ENCODE peak calls at places on chromosomes 7 and 10, in ten cellular contexts. One of them, this sample, is unnamed. For H3K4me1, the result is how much of the 10 kb centered on the place peaks cover.

GRCh38 chr10:4088354-4089066 is 303.5 kb upstream of the KLF6 start:
- DNase-seq in hepatocyte: no peak
- DNase-seq in neuronal stem cell: no peak
- DNase-seq in esophagus squamous epithelium: no peak
- DNase-seq in colonic mucosa: no peak
- DNase-seq in GM23248: no peak
- DNase-seq in upper lobe of right lung: no peak
- DNase-seq in fibroblast of lung: no peak
- DNase-seq in body of pancreas: no peak
- DNase-seq in IMR-90: no peak
- DNase-seq in this sample: no peak

GRCh38 chr10:77605466-77605865 is 32.1 kb downstream of the KCNMA1 start:
- DNase-seq in neuronal stem cell: no peak
- DNase-seq in body of pancreas: no peak
- DNase-seq in colonic mucosa: peak
- DNase-seq in fibroblast of lung: no peak
- DNase-seq in IMR-90: no peak
- DNase-seq in GM23248: peak
- DNase-seq in esophagus squamous epithelium: no peak
- DNase-seq in hepatocyte: no peak
- DNase-seq in upper lobe of right lung: no peak
- DNase-seq in this sample: no peak

GRCh38 chr10:50740351-50740688 is 584 bp downstream of the ASAH2B start:
- DNase-seq in colonic mucosa: no peak
- DNase-seq in body of pancreas: peak
- DNase-seq in fibroblast of lung: peak
- DNase-seq in hepatocyte: peak
- DNase-seq in IMR-90: peak
- DNase-seq in upper lobe of right lung: no peak
- DNase-seq in esophagus squamous epithelium: no peak
- DNase-seq in GM23248: peak
- DNase-seq in neuronal stem cell: no peak
- DNase-seq in this sample: no peak

GRCh38 chr7:123126171-123126570 is 73.6 kb downstream of the SLC13A1 start:
- DNase-seq in esophagus squamous epithelium: no peak
- DNase-seq in neuronal stem cell: no peak
- DNase-seq in fibroblast of lung: no peak
- DNase-seq in GM23248: no peak
- DNase-seq in hepatocyte: no peak
- DNase-seq in body of pancreas: no peak
- DNase-seq in colonic mucosa: no peak
- DNase-seq in upper lobe of right lung: no peak
- DNase-seq in IMR-90: no peak
- DNase-seq in this sample: no peak

GRCh38 chr10:62614389-62615157 is 189.9 kb upstream of the ADO start:
- DNase-seq in body of pancreas: no peak
- DNase-seq in hepatocyte: no peak
- DNase-seq in esophagus squamous epithelium: no peak
- DNase-seq in IMR-90: peak
- DNase-seq in upper lobe of right lung: no peak
- DNase-seq in GM23248: peak
- DNase-seq in fibroblast of lung: peak
- DNase-seq in colonic mucosa: no peak
- DNase-seq in neuronal stem cell: no peak
- DNase-seq in this sample: no peak

GRCh38 chr10:22550732-22551131 is 163.6 kb downstream of the PIP4K2A start:
- DNase-seq in neuronal stem cell: no peak
- DNase-seq in fibroblast of lung: peak
- DNase-seq in GM23248: peak
- DNase-seq in hepatocyte: peak
- DNase-seq in colonic mucosa: peak
- DNase-seq in IMR-90: peak
- DNase-seq in body of pancreas: no peak
- DNase-seq in upper lobe of right lung: no peak
- DNase-seq in esophagus squamous epithelium: no peak
- DNase-seq in this sample: peak

GRCh38 chr7:50317697-50318640 is 13.5 kb downstream of the IKZF1 start:
- DNase-seq in IMR-90: no peak
- DNase-seq in fibroblast of lung: no peak
- DNase-seq in GM23248: no peak
- DNase-seq in body of pancreas: no peak
- DNase-seq in neuronal stem cell: no peak
- DNase-seq in esophagus squamous epithelium: no peak
- DNase-seq in hepatocyte: no peak
- DNase-seq in upper lobe of right lung: no peak
- DNase-seq in colonic mucosa: no peak
- DNase-seq in this sample: no peak

GRCh38 chr10:103884681-103885139 is 29.3 kb upstream of the SH3PXD2A start:
- DNase-seq in upper lobe of right lung: no peak
- DNase-seq in colonic mucosa: peak
- DNase-seq in esophagus squamous epithelium: no peak
- DNase-seq in GM23248: peak
- DNase-seq in hepatocyte: peak
- DNase-seq in body of pancreas: peak
- DNase-seq in neuronal stem cell: peak
- DNase-seq in fibroblast of lung: peak
- DNase-seq in IMR-90: peak
- DNase-seq in this sample: no peak

DNA sequence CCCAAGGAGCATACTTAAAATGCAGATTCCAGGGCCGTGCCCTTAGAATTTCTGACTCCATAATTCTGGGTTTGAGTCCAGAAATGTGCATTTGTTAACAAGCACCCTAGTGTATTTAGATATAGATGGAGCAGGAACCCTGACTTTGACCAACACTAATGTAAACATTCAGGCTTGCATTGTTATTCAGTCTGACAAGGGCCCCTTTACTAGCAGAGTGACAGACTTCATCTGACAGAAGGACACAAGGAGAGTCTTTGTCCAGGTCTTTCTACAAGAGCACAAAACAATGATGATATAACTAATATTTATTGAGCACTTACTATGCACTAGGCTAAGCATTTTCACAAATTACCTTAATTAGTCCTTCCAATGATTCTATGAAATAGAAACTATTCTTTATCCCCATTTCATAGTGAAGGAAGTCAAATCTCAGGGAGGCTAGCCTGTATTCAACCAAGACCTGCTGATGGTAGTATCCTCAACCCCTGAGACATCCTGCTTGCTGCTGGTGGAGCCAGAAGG is 3.9 kb downstream of the RBP4 start:
- DNase-seq in hepatocyte: no peak
- DNase-seq in IMR-90: no peak
- DNase-seq in neuronal stem cell: no peak
- DNase-seq in fibroblast of lung: no peak
- DNase-seq in body of pancreas: no peak
- DNase-seq in esophagus squamous epithelium: no peak
- DNase-seq in GM23248: no peak
- DNase-seq in upper lobe of right lung: no peak
- DNase-seq in colonic mucosa: no peak
- DNase-seq in this sample: no peak
- H3K27ac ChIP-seq in hepatocyte: no peak
- H3K27ac ChIP-seq in IMR-90: no peak
- H3K27ac ChIP-seq in neuronal stem cell: no peak
- H3K27ac ChIP-seq in fibroblast of lung: no peak
- H3K27ac ChIP-seq in body of pancreas: no peak
- H3K27ac ChIP-seq in esophagus squamous epithelium: no peak
- H3K27ac ChIP-seq in GM23248: no peak
- H3K27ac ChIP-seq in upper lobe of right lung: no peak
- H3K27ac ChIP-seq in colonic mucosa: no peak
- H3K27ac ChIP-seq in this sample: no peak

DNA sequence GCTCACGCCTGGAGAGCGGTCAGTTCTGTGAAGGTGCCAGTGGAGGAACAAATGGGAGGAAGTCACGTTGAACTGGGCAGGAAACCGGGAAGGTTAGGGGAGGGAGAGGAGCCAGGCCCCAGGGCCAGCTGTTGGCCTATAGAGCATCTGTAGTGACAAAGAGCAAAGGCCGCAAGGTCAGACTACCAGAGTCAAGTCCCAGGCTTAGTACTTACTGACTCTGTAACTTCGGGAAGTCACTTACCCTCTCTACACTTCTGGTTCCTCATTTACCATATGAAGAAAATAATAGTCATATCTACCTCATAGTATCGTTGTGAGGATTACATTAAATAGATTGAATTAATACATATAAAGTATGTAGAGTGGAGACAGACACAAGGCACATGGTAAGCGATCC is 101.8 kb upstream of the FZD1 start:
- DNase-seq in esophagus squamous epithelium: no peak
- DNase-seq in upper lobe of right lung: no peak
- DNase-seq in hepatocyte: no peak
- DNase-seq in IMR-90: no peak
- DNase-seq in body of pancreas: no peak
- DNase-seq in neuronal stem cell: no peak
- DNase-seq in GM23248: no peak
- DNase-seq in fibroblast of lung: no peak
- DNase-seq in colonic mucosa: no peak
- DNase-seq in this sample: no peak
- H3K4me3 ChIP-seq in esophagus squamous epithelium: no peak
- H3K4me3 ChIP-seq in upper lobe of right lung: no peak
- H3K4me3 ChIP-seq in hepatocyte: no peak
- H3K4me3 ChIP-seq in IMR-90: no peak
- H3K4me3 ChIP-seq in body of pancreas: no peak
- H3K4me3 ChIP-seq in neuronal stem cell: no peak
- H3K4me3 ChIP-seq in GM23248: no peak
- H3K4me3 ChIP-seq in fibroblast of lung: no peak
- H3K4me3 ChIP-seq in colonic mucosa: no peak
- H3K4me3 ChIP-seq in this sample: no peak

GRCh38 chr7:92826258-92827004 is 9.9 kb downstream of the CDK6 start:
- DNase-seq in colonic mucosa: no peak
- DNase-seq in GM23248: no peak
- DNase-seq in body of pancreas: no peak
- DNase-seq in fibroblast of lung: no peak
- DNase-seq in upper lobe of right lung: no peak
- DNase-seq in neuronal stem cell: no peak
- DNase-seq in esophagus squamous epithelium: no peak
- DNase-seq in IMR-90: no peak
- DNase-seq in hepatocyte: no peak
- DNase-seq in this sample: no peak

GRCh38 chr7:92830047-92830446 is 6.3 kb downstream of the CDK6 start:
- DNase-seq in fibroblast of lung: no peak
- DNase-seq in hepatocyte: no peak
- DNase-seq in IMR-90: no peak
- DNase-seq in GM23248: no peak
- DNase-seq in upper lobe of right lung: no peak
- DNase-seq in neuronal stem cell: no peak
- DNase-seq in body of pancreas: no peak
- DNase-seq in esophagus squamous epithelium: no peak
- DNase-seq in colonic mucosa: no peak
- DNase-seq in this sample: no peak

GRCh38 chr7:92824450-92824849 is 11.9 kb downstream of the CDK6 start:
- DNase-seq in neuronal stem cell: no peak
- DNase-seq in GM23248: no peak
- DNase-seq in esophagus squamous epithelium: no peak
- DNase-seq in fibroblast of lung: no peak
- DNase-seq in body of pancreas: no peak
- DNase-seq in upper lobe of right lung: no peak
- DNase-seq in hepatocyte: no peak
- DNase-seq in colonic mucosa: no peak
- DNase-seq in IMR-90: no peak
- DNase-seq in this sample: no peak

GRCh38 chr7:92824901-92825480 is 11.4 kb downstream of the CDK6 start:
- DNase-seq in fibroblast of lung: no peak
- DNase-seq in upper lobe of right lung: no peak
- DNase-seq in hepatocyte: no peak
- DNase-seq in GM23248: no peak
- DNase-seq in esophagus squamous epithelium: no peak
- DNase-seq in neuronal stem cell: no peak
- DNase-seq in colonic mucosa: no peak
- DNase-seq in IMR-90: no peak
- DNase-seq in body of pancreas: no peak
- DNase-seq in this sample: no peak

DNA sequence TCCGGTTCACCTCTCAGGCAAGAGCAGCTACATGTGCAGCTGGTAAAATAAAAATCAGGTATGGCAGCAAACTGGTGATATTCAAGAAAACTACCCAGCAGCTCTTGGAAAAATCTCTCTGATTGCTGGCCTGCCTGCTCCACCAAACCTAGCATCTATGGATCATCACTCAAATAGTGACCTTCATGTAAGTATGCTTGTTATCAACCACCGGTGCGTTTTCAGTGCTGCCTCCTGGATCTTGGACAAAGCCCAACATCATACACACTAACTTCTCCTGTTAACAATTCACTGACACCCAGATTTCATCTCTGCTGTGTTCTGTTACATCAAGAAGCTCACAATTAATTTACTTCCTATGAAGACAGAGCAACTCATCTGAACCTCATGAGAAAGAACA is 8.9 kb downstream of the CDK6 start:
- DNase-seq in upper lobe of right lung: no peak
- DNase-seq in neuronal stem cell: no peak
- DNase-seq in body of pancreas: no peak
- DNase-seq in colonic mucosa: no peak
- DNase-seq in GM23248: no peak
- DNase-seq in IMR-90: no peak
- DNase-seq in hepatocyte: no peak
- DNase-seq in esophagus squamous epithelium: no peak
- DNase-seq in fibroblast of lung: peak
- DNase-seq in this sample: no peak
- H3K4me1 ChIP-seq in upper lobe of right lung: under half
- H3K4me1 ChIP-seq in neuronal stem cell: under half
- H3K4me1 ChIP-seq in body of pancreas: under half
- H3K4me1 ChIP-seq in colonic mucosa: under half
- H3K4me1 ChIP-seq in GM23248: half or more
- H3K4me1 ChIP-seq in IMR-90: under half
- H3K4me1 ChIP-seq in hepatocyte: under half
- H3K4me1 ChIP-seq in esophagus squamous epithelium: under half
- H3K4me1 ChIP-seq in fibroblast of lung: under half
- H3K4me1 ChIP-seq in this sample: under half

GRCh38 chr7:128911441-128912031 is 1.0 kb upstream of the KCP start:
- DNase-seq in upper lobe of right lung: peak
- DNase-seq in GM23248: no peak
- DNase-seq in esophagus squamous epithelium: no peak
- DNase-seq in fibroblast of lung: no peak
- DNase-seq in body of pancreas: no peak
- DNase-seq in hepatocyte: peak
- DNase-seq in IMR-90: no peak
- DNase-seq in neuronal stem cell: no peak
- DNase-seq in colonic mucosa: peak
- DNase-seq in this sample: no peak

GRCh38 chr7:128908750-128909385 is 1.6 kb downstream of the KCP start:
- DNase-seq in body of pancreas: no peak
- DNase-seq in IMR-90: no peak
- DNase-seq in GM23248: no peak
- DNase-seq in esophagus squamous epithelium: no peak
- DNase-seq in colonic mucosa: no peak
- DNase-seq in upper lobe of right lung: peak
- DNase-seq in neuronal stem cell: no peak
- DNase-seq in fibroblast of lung: no peak
- DNase-seq in hepatocyte: no peak
- DNase-seq in this sample: no peak

GRCh38 chr7:128912281-128912680 is 1.8 kb upstream of the KCP start:
- DNase-seq in body of pancreas: no peak
- DNase-seq in colonic mucosa: no peak
- DNase-seq in fibroblast of lung: no peak
- DNase-seq in esophagus squamous epithelium: no peak
- DNase-seq in upper lobe of right lung: peak
- DNase-seq in GM23248: no peak
- DNase-seq in IMR-90: no peak
- DNase-seq in hepatocyte: no peak
- DNase-seq in neuronal stem cell: no peak
- DNase-seq in this sample: no peak

GRCh38 chr7:128910569-128910945 is at the start of gene KCP:
- DNase-seq in esophagus squamous epithelium: no peak
- DNase-seq in body of pancreas: no peak
- DNase-seq in GM23248: no peak
- DNase-seq in neuronal stem cell: no peak
- DNase-seq in fibroblast of lung: no peak
- DNase-seq in upper lobe of right lung: peak
- DNase-seq in IMR-90: no peak
- DNase-seq in colonic mucosa: no peak
- DNase-seq in hepatocyte: no peak
- DNase-seq in this sample: no peak

DNA sequence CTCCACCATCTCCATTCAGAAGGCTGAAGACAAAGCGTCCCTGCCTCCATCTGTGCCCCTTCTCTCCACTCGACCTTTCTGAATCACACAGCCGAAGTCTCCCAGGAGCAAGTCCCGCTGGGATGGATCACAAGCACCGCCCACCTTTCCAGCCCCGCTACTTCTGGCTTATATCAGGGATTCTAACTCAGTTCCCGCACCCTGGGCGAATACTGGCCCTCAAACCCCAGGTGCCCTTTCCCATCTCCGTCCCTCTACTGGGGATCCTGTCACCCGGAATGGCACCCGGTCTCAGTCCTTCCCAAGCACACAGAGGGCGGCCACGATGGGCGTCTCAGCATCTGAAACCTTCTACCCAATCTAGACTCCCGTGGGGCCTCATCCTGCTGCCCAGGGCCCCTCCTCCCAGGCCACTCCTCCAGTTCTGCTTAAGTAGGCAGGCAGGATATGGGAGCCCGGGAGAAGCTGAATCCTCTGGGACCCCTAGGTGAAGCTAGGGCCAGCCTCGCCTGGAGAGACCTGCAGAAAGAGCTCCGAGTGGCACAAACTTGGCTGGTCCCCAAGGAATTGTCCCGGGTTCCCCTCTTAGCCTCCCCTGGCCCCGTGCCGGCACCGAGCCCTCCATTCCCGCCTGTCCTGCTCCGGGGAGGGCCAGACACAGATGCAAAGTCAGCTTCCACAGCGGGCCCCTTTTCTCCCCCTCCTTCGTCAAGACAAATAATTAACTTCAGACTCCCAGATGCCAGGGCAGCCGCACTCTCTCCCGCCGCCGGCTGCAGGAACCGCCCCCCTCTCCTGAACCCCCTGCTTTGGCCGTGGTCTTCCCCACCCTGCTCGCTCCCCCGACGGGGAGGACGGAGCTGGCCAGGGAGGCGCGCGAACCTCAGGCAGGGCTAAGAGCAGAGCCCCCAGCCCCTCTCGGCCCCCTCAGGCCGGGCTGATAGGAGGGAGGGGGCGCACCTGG is 622 bp downstream of the KCP start:
- DNase-seq in colonic mucosa: no peak
- DNase-seq in neuronal stem cell: no peak
- DNase-seq in fibroblast of lung: peak
- DNase-seq in body of pancreas: no peak
- DNase-seq in esophagus squamous epithelium: no peak
- DNase-seq in upper lobe of right lung: peak
- DNase-seq in hepatocyte: peak
- DNase-seq in GM23248: peak
- DNase-seq in IMR-90: peak
- DNase-seq in this sample: no peak
- H3K27ac ChIP-seq in colonic mucosa: no peak
- H3K27ac ChIP-seq in neuronal stem cell: no peak
- H3K27ac ChIP-seq in fibroblast of lung: no peak
- H3K27ac ChIP-seq in body of pancreas: no peak
- H3K27ac ChIP-seq in esophagus squamous epithelium: no peak
- H3K27ac ChIP-seq in upper lobe of right lung: no peak
- H3K27ac ChIP-seq in hepatocyte: peak
- H3K27ac ChIP-seq in GM23248: no peak
- H3K27ac ChIP-seq in IMR-90: no peak
- H3K27ac ChIP-seq in this sample: no peak

This sample was measured in effector memory CD4-positive, alpha-beta T cell.